ENCODE peak calls at places on chromosomes 12 and 14, in eight cellular contexts. One of them, this sample, is unnamed.

GRCh38 chr14:102227184-102227964 is 77.6 kb downstream of the MOK start:
- DNase-seq in ELF-1: no peak
- DNase-seq in endodermal cell: peak
- DNase-seq in thoracic aorta: no peak
- DNase-seq in NCI-H1436: no peak
- DNase-seq in fibroblast of the aortic adventitia: no peak
- DNase-seq in OCI-LY7: no peak
- DNase-seq in suprapubic skin: no peak
- DNase-seq in this sample: no peak

GRCh38 chr12:25458047-25458552 is 95.0 kb downstream of the LMNTD1 start:
- DNase-seq in fibroblast of the aortic adventitia: peak
- DNase-seq in thoracic aorta: no peak
- DNase-seq in endodermal cell: no peak
- DNase-seq in NCI-H1436: no peak
- DNase-seq in OCI-LY7: no peak
- DNase-seq in suprapubic skin: no peak
- DNase-seq in ELF-1: no peak
- DNase-seq in this sample: no peak

GRCh38 chr12:4579305-4580097 is 17.5 kb downstream of the DYRK4 start:
- DNase-seq in thoracic aorta: no peak
- DNase-seq in suprapubic skin: no peak
- DNase-seq in OCI-LY7: peak
- DNase-seq in fibroblast of the aortic adventitia: peak
- DNase-seq in ELF-1: no peak
- DNase-seq in endodermal cell: peak
- DNase-seq in NCI-H1436: peak
- DNase-seq in this sample: no peak

GRCh38 chr12:124388679-124389536 is 94.0 kb downstream of the RFLNA start:
- DNase-seq in suprapubic skin: peak
- DNase-seq in OCI-LY7: no peak
- DNase-seq in endodermal cell: peak
- DNase-seq in ELF-1: peak
- DNase-seq in fibroblast of the aortic adventitia: peak
- DNase-seq in NCI-H1436: peak
- DNase-seq in thoracic aorta: peak
- DNase-seq in this sample: no peak

GRCh38 chr14:24999157-24999556 is 50.8 kb downstream of the STXBP6 start:
- DNase-seq in ELF-1: no peak
- DNase-seq in fibroblast of the aortic adventitia: no peak
- DNase-seq in OCI-LY7: no peak
- DNase-seq in suprapubic skin: no peak
- DNase-seq in NCI-H1436: no peak
- DNase-seq in endodermal cell: no peak
- DNase-seq in thoracic aorta: no peak
- DNase-seq in this sample: no peak

GRCh38 chr12:115227137-115227615 is 543.2 kb upstream of the TBX3 start:
- DNase-seq in thoracic aorta: no peak
- DNase-seq in fibroblast of the aortic adventitia: peak
- DNase-seq in NCI-H1436: no peak
- DNase-seq in endodermal cell: peak
- DNase-seq in suprapubic skin: no peak
- DNase-seq in ELF-1: peak
- DNase-seq in OCI-LY7: no peak
- DNase-seq in this sample: no peak

GRCh38 chr12:54439521-54440255 is 20.6 kb upstream of the ITGA5 start:
- DNase-seq in suprapubic skin: no peak
- DNase-seq in endodermal cell: peak
- DNase-seq in OCI-LY7: peak
- DNase-seq in ELF-1: peak
- DNase-seq in fibroblast of the aortic adventitia: peak
- DNase-seq in thoracic aorta: no peak
- DNase-seq in NCI-H1436: peak
- DNase-seq in this sample: no peak

GRCh38 chr12:100555722-100556121 is 17.8 kb upstream of the GAS2L3 start:
- DNase-seq in ELF-1: no peak
- DNase-seq in NCI-H1436: no peak
- DNase-seq in thoracic aorta: no peak
- DNase-seq in suprapubic skin: no peak
- DNase-seq in OCI-LY7: no peak
- DNase-seq in fibroblast of the aortic adventitia: peak
- DNase-seq in endodermal cell: no peak
- DNase-seq in this sample: no peak

GRCh38 chr12:6363330-6364036 is 11.9 kb downstream of the SCNN1A start:
- DNase-seq in endodermal cell: peak
- DNase-seq in OCI-LY7: peak
- DNase-seq in suprapubic skin: peak
- DNase-seq in NCI-H1436: no peak
- DNase-seq in thoracic aorta: no peak
- DNase-seq in fibroblast of the aortic adventitia: no peak
- DNase-seq in ELF-1: peak
- DNase-seq in this sample: no peak

GRCh38 chr12:45613306-45613705 is 116.2 kb upstream of the ARID2 start:
- DNase-seq in ELF-1: no peak
- DNase-seq in thoracic aorta: no peak
- DNase-seq in fibroblast of the aortic adventitia: peak
- DNase-seq in endodermal cell: no peak
- DNase-seq in NCI-H1436: no peak
- DNase-seq in OCI-LY7: no peak
- DNase-seq in suprapubic skin: no peak
- DNase-seq in this sample: no peak

GRCh38 chr12:96516472-96517417 is 27.4 kb downstream of the CFAP54 start:
- DNase-seq in NCI-H1436: peak
- DNase-seq in OCI-LY7: peak
- DNase-seq in fibroblast of the aortic adventitia: peak
- DNase-seq in suprapubic skin: peak
- DNase-seq in endodermal cell: peak
- DNase-seq in thoracic aorta: no peak
- DNase-seq in ELF-1: peak
- DNase-seq in this sample: no peak

GRCh38 chr14:69994002-69994401 is 114.8 kb downstream of the SMOC1 start:
- DNase-seq in fibroblast of the aortic adventitia: no peak
- DNase-seq in NCI-H1436: no peak
- DNase-seq in ELF-1: no peak
- DNase-seq in endodermal cell: no peak
- DNase-seq in thoracic aorta: no peak
- DNase-seq in suprapubic skin: no peak
- DNase-seq in OCI-LY7: no peak
- DNase-seq in this sample: no peak

GRCh38 chr12:116539905-116540482 is 19.2 kb upstream of the MAP1LC3B2 start:
- DNase-seq in thoracic aorta: no peak
- DNase-seq in endodermal cell: peak
- DNase-seq in fibroblast of the aortic adventitia: peak
- DNase-seq in OCI-LY7: no peak
- DNase-seq in ELF-1: peak
- DNase-seq in NCI-H1436: peak
- DNase-seq in suprapubic skin: no peak
- DNase-seq in this sample: no peak

GRCh38 chr14:106586098-106586704 is 1059.8 kb downstream of the TMEM121 start:
- DNase-seq in suprapubic skin: no peak
- DNase-seq in NCI-H1436: peak
- DNase-seq in ELF-1: peak
- DNase-seq in fibroblast of the aortic adventitia: no peak
- DNase-seq in endodermal cell: peak
- DNase-seq in OCI-LY7: peak
- DNase-seq in thoracic aorta: no peak
- DNase-seq in this sample: no peak

GRCh38 chr12:77847060-77847541 is 16.4 kb downstream of the NAV3 start:
- DNase-seq in NCI-H1436: no peak
- DNase-seq in suprapubic skin: no peak
- DNase-seq in thoracic aorta: no peak
- DNase-seq in OCI-LY7: peak
- DNase-seq in ELF-1: no peak
- DNase-seq in fibroblast of the aortic adventitia: peak
- DNase-seq in endodermal cell: no peak
- DNase-seq in this sample: no peak

GRCh38 chr12:124577986-124578385 is 10.6 kb upstream of the NCOR2 start:
- DNase-seq in thoracic aorta: no peak
- DNase-seq in OCI-LY7: no peak
- DNase-seq in fibroblast of the aortic adventitia: no peak
- DNase-seq in endodermal cell: no peak
- DNase-seq in NCI-H1436: no peak
- DNase-seq in ELF-1: peak
- DNase-seq in suprapubic skin: no peak
- DNase-seq in this sample: no peak

GRCh38 chr12:1590083-1590979 is 4.0 kb downstream of the FBXL14 start:
- DNase-seq in NCI-H1436: no peak
- DNase-seq in fibroblast of the aortic adventitia: peak
- DNase-seq in OCI-LY7: no peak
- DNase-seq in ELF-1: peak
- DNase-seq in endodermal cell: peak
- DNase-seq in suprapubic skin: no peak
- DNase-seq in thoracic aorta: no peak
- DNase-seq in this sample: no peak

GRCh38 chr14:105195533-105196227 is 14.6 kb upstream of the NUDT14 start:
- DNase-seq in fibroblast of the aortic adventitia: no peak
- DNase-seq in suprapubic skin: no peak
- DNase-seq in OCI-LY7: no peak
- DNase-seq in thoracic aorta: no peak
- DNase-seq in NCI-H1436: no peak
- DNase-seq in ELF-1: peak
- DNase-seq in endodermal cell: no peak
- DNase-seq in this sample: no peak

GRCh38 chr14:31758941-31759340 is 197.7 kb downstream of the NUBPL start:
- DNase-seq in endodermal cell: no peak
- DNase-seq in fibroblast of the aortic adventitia: no peak
- DNase-seq in thoracic aorta: no peak
- DNase-seq in suprapubic skin: no peak
- DNase-seq in NCI-H1436: no peak
- DNase-seq in ELF-1: no peak
- DNase-seq in OCI-LY7: no peak
- DNase-seq in this sample: no peak

GRCh38 chr14:52868911-52869611 is 77.7 kb upstream of the GNPNAT1 start:
- DNase-seq in endodermal cell: no peak
- DNase-seq in thoracic aorta: no peak
- DNase-seq in NCI-H1436: no peak
- DNase-seq in suprapubic skin: no peak
- DNase-seq in ELF-1: no peak
- DNase-seq in OCI-LY7: no peak
- DNase-seq in fibroblast of the aortic adventitia: no peak
- DNase-seq in this sample: no peak

GRCh38 chr12:5922500-5922899 is 22.6 kb downstream of the ANO2 start:
- DNase-seq in fibroblast of the aortic adventitia: no peak
- DNase-seq in ELF-1: no peak
- DNase-seq in OCI-LY7: no peak
- DNase-seq in NCI-H1436: no peak
- DNase-seq in thoracic aorta: no peak
- DNase-seq in suprapubic skin: no peak
- DNase-seq in endodermal cell: no peak
- DNase-seq in this sample: no peak

GRCh38 chr12:13211859-13212664 is 15.5 kb downstream of the EMP1 start:
- DNase-seq in fibroblast of the aortic adventitia: peak
- DNase-seq in endodermal cell: peak
- DNase-seq in ELF-1: peak
- DNase-seq in suprapubic skin: no peak
- DNase-seq in NCI-H1436: peak
- DNase-seq in OCI-LY7: peak
- DNase-seq in thoracic aorta: no peak
- DNase-seq in this sample: peak

This sample was measured in NCI-H187 treated with DMSO at 0.1 percent for 48 hours.